ENCODE peak calls at places on chromosomes 1 and 21, in eight cellular contexts. One of them, this sample, is unnamed.

GRCh38 chr1:112058815-112059450 is 69.5 kb upstream of the KCND3 start:
- DNase-seq in SJSA1: no peak
- DNase-seq in activated effector memory CD4-positive, alpha-beta T cell treated with anti-CD3 and anti-CD28 coated beads, Interleukin-2, amount 50 U/mL, for 16 hours: no peak
- DNase-seq in activated CD4-positive, alpha-beta T cell treated with anti-CD3 and anti-CD28 coated beads, Interleukin-2, amount 50 U/mL, for 1 hour: no peak
- DNase-seq in NCI-H1694 treated with DMSO at 0.1 percent for 48 hours: no peak
- DNase-seq in T-helper 17 cell: no peak
- DNase-seq in activated CD4-positive, CD25-positive, alpha-beta regulatory T cell treated with anti-CD3 and anti-CD28 coated beads, Interleukin-2, amount 50 U/mL, for 72 hours: no peak
- DNase-seq in HFFc6: no peak
- DNase-seq in this sample: no peak

GRCh38 chr1:215830221-215830620 is 263.1 kb downstream of the KCTD3 start:
- DNase-seq in NCI-H1694 treated with DMSO at 0.1 percent for 48 hours: no peak
- DNase-seq in HFFc6: no peak
- DNase-seq in SJSA1: no peak
- DNase-seq in activated CD4-positive, alpha-beta T cell treated with anti-CD3 and anti-CD28 coated beads, Interleukin-2, amount 50 U/mL, for 1 hour: no peak
- DNase-seq in T-helper 17 cell: no peak
- DNase-seq in activated effector memory CD4-positive, alpha-beta T cell treated with anti-CD3 and anti-CD28 coated beads, Interleukin-2, amount 50 U/mL, for 16 hours: no peak
- DNase-seq in activated CD4-positive, CD25-positive, alpha-beta regulatory T cell treated with anti-CD3 and anti-CD28 coated beads, Interleukin-2, amount 50 U/mL, for 72 hours: no peak
- DNase-seq in this sample: no peak

GRCh38 chr1:208437416-208437815 is 193.2 kb upstream of the PLXNA2 start:
- DNase-seq in activated CD4-positive, CD25-positive, alpha-beta regulatory T cell treated with anti-CD3 and anti-CD28 coated beads, Interleukin-2, amount 50 U/mL, for 72 hours: no peak
- DNase-seq in activated effector memory CD4-positive, alpha-beta T cell treated with anti-CD3 and anti-CD28 coated beads, Interleukin-2, amount 50 U/mL, for 16 hours: no peak
- DNase-seq in NCI-H1694 treated with DMSO at 0.1 percent for 48 hours: no peak
- DNase-seq in HFFc6: peak
- DNase-seq in T-helper 17 cell: no peak
- DNase-seq in activated CD4-positive, alpha-beta T cell treated with anti-CD3 and anti-CD28 coated beads, Interleukin-2, amount 50 U/mL, for 1 hour: no peak
- DNase-seq in SJSA1: peak
- DNase-seq in this sample: no peak

GRCh38 chr21:44579056-44579832 is 1.2 kb downstream of the KRTAP10-5 start:
- DNase-seq in activated CD4-positive, CD25-positive, alpha-beta regulatory T cell treated with anti-CD3 and anti-CD28 coated beads, Interleukin-2, amount 50 U/mL, for 72 hours: no peak
- DNase-seq in NCI-H1694 treated with DMSO at 0.1 percent for 48 hours: no peak
- DNase-seq in T-helper 17 cell: no peak
- DNase-seq in SJSA1: no peak
- DNase-seq in activated effector memory CD4-positive, alpha-beta T cell treated with anti-CD3 and anti-CD28 coated beads, Interleukin-2, amount 50 U/mL, for 16 hours: no peak
- DNase-seq in activated CD4-positive, alpha-beta T cell treated with anti-CD3 and anti-CD28 coated beads, Interleukin-2, amount 50 U/mL, for 1 hour: no peak
- DNase-seq in HFFc6: no peak
- DNase-seq in this sample: no peak

GRCh38 chr1:33426906-33427305 is 4.0 kb downstream of the PHC2 start:
- DNase-seq in activated CD4-positive, CD25-positive, alpha-beta regulatory T cell treated with anti-CD3 and anti-CD28 coated beads, Interleukin-2, amount 50 U/mL, for 72 hours: no peak
- DNase-seq in HFFc6: no peak
- DNase-seq in activated effector memory CD4-positive, alpha-beta T cell treated with anti-CD3 and anti-CD28 coated beads, Interleukin-2, amount 50 U/mL, for 16 hours: no peak
- DNase-seq in activated CD4-positive, alpha-beta T cell treated with anti-CD3 and anti-CD28 coated beads, Interleukin-2, amount 50 U/mL, for 1 hour: no peak
- DNase-seq in T-helper 17 cell: no peak
- DNase-seq in NCI-H1694 treated with DMSO at 0.1 percent for 48 hours: no peak
- DNase-seq in SJSA1: no peak
- DNase-seq in this sample: no peak

GRCh38 chr1:109089242-109090015 is 1.1 kb upstream of the TMEM167B start:
- DNase-seq in activated CD4-positive, alpha-beta T cell treated with anti-CD3 and anti-CD28 coated beads, Interleukin-2, amount 50 U/mL, for 1 hour: peak
- DNase-seq in T-helper 17 cell: no peak
- DNase-seq in activated effector memory CD4-positive, alpha-beta T cell treated with anti-CD3 and anti-CD28 coated beads, Interleukin-2, amount 50 U/mL, for 16 hours: peak
- DNase-seq in SJSA1: peak
- DNase-seq in NCI-H1694 treated with DMSO at 0.1 percent for 48 hours: peak
- DNase-seq in activated CD4-positive, CD25-positive, alpha-beta regulatory T cell treated with anti-CD3 and anti-CD28 coated beads, Interleukin-2, amount 50 U/mL, for 72 hours: peak
- DNase-seq in HFFc6: peak
- DNase-seq in this sample: no peak

GRCh38 chr1:204782118-204782700 is 88.5 kb upstream of the NFASC start:
- DNase-seq in activated CD4-positive, CD25-positive, alpha-beta regulatory T cell treated with anti-CD3 and anti-CD28 coated beads, Interleukin-2, amount 50 U/mL, for 72 hours: no peak
- DNase-seq in activated effector memory CD4-positive, alpha-beta T cell treated with anti-CD3 and anti-CD28 coated beads, Interleukin-2, amount 50 U/mL, for 16 hours: no peak
- DNase-seq in T-helper 17 cell: no peak
- DNase-seq in HFFc6: peak
- DNase-seq in NCI-H1694 treated with DMSO at 0.1 percent for 48 hours: no peak
- DNase-seq in activated CD4-positive, alpha-beta T cell treated with anti-CD3 and anti-CD28 coated beads, Interleukin-2, amount 50 U/mL, for 1 hour: no peak
- DNase-seq in SJSA1: no peak
- DNase-seq in this sample: no peak

GRCh38 chr1:209435654-209436566 is 147.6 kb upstream of the CAMK1G start:
- DNase-seq in T-helper 17 cell: no peak
- DNase-seq in SJSA1: peak
- DNase-seq in activated CD4-positive, CD25-positive, alpha-beta regulatory T cell treated with anti-CD3 and anti-CD28 coated beads, Interleukin-2, amount 50 U/mL, for 72 hours: peak
- DNase-seq in HFFc6: peak
- DNase-seq in activated CD4-positive, alpha-beta T cell treated with anti-CD3 and anti-CD28 coated beads, Interleukin-2, amount 50 U/mL, for 1 hour: peak
- DNase-seq in activated effector memory CD4-positive, alpha-beta T cell treated with anti-CD3 and anti-CD28 coated beads, Interleukin-2, amount 50 U/mL, for 16 hours: peak
- DNase-seq in NCI-H1694 treated with DMSO at 0.1 percent for 48 hours: peak
- DNase-seq in this sample: no peak

GRCh38 chr1:22517936-22518335 is 45.4 kb upstream of the EPHA8 start:
- DNase-seq in activated effector memory CD4-positive, alpha-beta T cell treated with anti-CD3 and anti-CD28 coated beads, Interleukin-2, amount 50 U/mL, for 16 hours: no peak
- DNase-seq in HFFc6: no peak
- DNase-seq in SJSA1: no peak
- DNase-seq in T-helper 17 cell: no peak
- DNase-seq in activated CD4-positive, CD25-positive, alpha-beta regulatory T cell treated with anti-CD3 and anti-CD28 coated beads, Interleukin-2, amount 50 U/mL, for 72 hours: no peak
- DNase-seq in NCI-H1694 treated with DMSO at 0.1 percent for 48 hours: no peak
- DNase-seq in activated CD4-positive, alpha-beta T cell treated with anti-CD3 and anti-CD28 coated beads, Interleukin-2, amount 50 U/mL, for 1 hour: no peak
- DNase-seq in this sample: no peak

GRCh38 chr1:228445867-228446584 is 29.4 kb upstream of the TRIM17 start:
- DNase-seq in activated CD4-positive, CD25-positive, alpha-beta regulatory T cell treated with anti-CD3 and anti-CD28 coated beads, Interleukin-2, amount 50 U/mL, for 72 hours: no peak
- DNase-seq in T-helper 17 cell: no peak
- DNase-seq in NCI-H1694 treated with DMSO at 0.1 percent for 48 hours: no peak
- DNase-seq in activated CD4-positive, alpha-beta T cell treated with anti-CD3 and anti-CD28 coated beads, Interleukin-2, amount 50 U/mL, for 1 hour: peak
- DNase-seq in activated effector memory CD4-positive, alpha-beta T cell treated with anti-CD3 and anti-CD28 coated beads, Interleukin-2, amount 50 U/mL, for 16 hours: peak
- DNase-seq in HFFc6: peak
- DNase-seq in SJSA1: no peak
- DNase-seq in this sample: no peak

GRCh38 chr1:156860639-156861423 is at the start of gene NTRK1:
- DNase-seq in activated effector memory CD4-positive, alpha-beta T cell treated with anti-CD3 and anti-CD28 coated beads, Interleukin-2, amount 50 U/mL, for 16 hours: peak
- DNase-seq in HFFc6: no peak
- DNase-seq in NCI-H1694 treated with DMSO at 0.1 percent for 48 hours: peak
- DNase-seq in T-helper 17 cell: peak
- DNase-seq in activated CD4-positive, alpha-beta T cell treated with anti-CD3 and anti-CD28 coated beads, Interleukin-2, amount 50 U/mL, for 1 hour: peak
- DNase-seq in activated CD4-positive, CD25-positive, alpha-beta regulatory T cell treated with anti-CD3 and anti-CD28 coated beads, Interleukin-2, amount 50 U/mL, for 72 hours: peak
- DNase-seq in SJSA1: no peak
- DNase-seq in this sample: no peak

GRCh38 chr1:216670118-216670870 is 52.9 kb downstream of the ESRRG start:
- DNase-seq in activated effector memory CD4-positive, alpha-beta T cell treated with anti-CD3 and anti-CD28 coated beads, Interleukin-2, amount 50 U/mL, for 16 hours: no peak
- DNase-seq in T-helper 17 cell: no peak
- DNase-seq in NCI-H1694 treated with DMSO at 0.1 percent for 48 hours: no peak
- DNase-seq in activated CD4-positive, alpha-beta T cell treated with anti-CD3 and anti-CD28 coated beads, Interleukin-2, amount 50 U/mL, for 1 hour: no peak
- DNase-seq in activated CD4-positive, CD25-positive, alpha-beta regulatory T cell treated with anti-CD3 and anti-CD28 coated beads, Interleukin-2, amount 50 U/mL, for 72 hours: no peak
- DNase-seq in SJSA1: no peak
- DNase-seq in HFFc6: no peak
- DNase-seq in this sample: no peak

GRCh38 chr1:5408401-5408800 is 583.8 kb downstream of the NPHP4 start:
- DNase-seq in activated effector memory CD4-positive, alpha-beta T cell treated with anti-CD3 and anti-CD28 coated beads, Interleukin-2, amount 50 U/mL, for 16 hours: no peak
- DNase-seq in T-helper 17 cell: no peak
- DNase-seq in HFFc6: no peak
- DNase-seq in activated CD4-positive, alpha-beta T cell treated with anti-CD3 and anti-CD28 coated beads, Interleukin-2, amount 50 U/mL, for 1 hour: no peak
- DNase-seq in NCI-H1694 treated with DMSO at 0.1 percent for 48 hours: no peak
- DNase-seq in SJSA1: no peak
- DNase-seq in activated CD4-positive, CD25-positive, alpha-beta regulatory T cell treated with anti-CD3 and anti-CD28 coated beads, Interleukin-2, amount 50 U/mL, for 72 hours: no peak
- DNase-seq in this sample: no peak

GRCh38 chr1:56375184-56375837 is 204.1 kb downstream of the PLPP3 start:
- DNase-seq in T-helper 17 cell: no peak
- DNase-seq in activated CD4-positive, alpha-beta T cell treated with anti-CD3 and anti-CD28 coated beads, Interleukin-2, amount 50 U/mL, for 1 hour: no peak
- DNase-seq in SJSA1: peak
- DNase-seq in HFFc6: no peak
- DNase-seq in activated effector memory CD4-positive, alpha-beta T cell treated with anti-CD3 and anti-CD28 coated beads, Interleukin-2, amount 50 U/mL, for 16 hours: no peak
- DNase-seq in NCI-H1694 treated with DMSO at 0.1 percent for 48 hours: peak
- DNase-seq in activated CD4-positive, CD25-positive, alpha-beta regulatory T cell treated with anti-CD3 and anti-CD28 coated beads, Interleukin-2, amount 50 U/mL, for 72 hours: no peak
- DNase-seq in this sample: no peak

GRCh38 chr1:37035828-37036666 is 1.7 kb upstream of the GRIK3 start:
- DNase-seq in activated CD4-positive, alpha-beta T cell treated with anti-CD3 and anti-CD28 coated beads, Interleukin-2, amount 50 U/mL, for 1 hour: no peak
- DNase-seq in HFFc6: no peak
- DNase-seq in activated effector memory CD4-positive, alpha-beta T cell treated with anti-CD3 and anti-CD28 coated beads, Interleukin-2, amount 50 U/mL, for 16 hours: no peak
- DNase-seq in NCI-H1694 treated with DMSO at 0.1 percent for 48 hours: no peak
- DNase-seq in SJSA1: no peak
- DNase-seq in T-helper 17 cell: no peak
- DNase-seq in activated CD4-positive, CD25-positive, alpha-beta regulatory T cell treated with anti-CD3 and anti-CD28 coated beads, Interleukin-2, amount 50 U/mL, for 72 hours: no peak
- DNase-seq in this sample: no peak

GRCh38 chr1:155304558-155305063 is 3.4 kb upstream of the PKLR start:
- DNase-seq in activated effector memory CD4-positive, alpha-beta T cell treated with anti-CD3 and anti-CD28 coated beads, Interleukin-2, amount 50 U/mL, for 16 hours: no peak
- DNase-seq in HFFc6: no peak
- DNase-seq in activated CD4-positive, alpha-beta T cell treated with anti-CD3 and anti-CD28 coated beads, Interleukin-2, amount 50 U/mL, for 1 hour: no peak
- DNase-seq in activated CD4-positive, CD25-positive, alpha-beta regulatory T cell treated with anti-CD3 and anti-CD28 coated beads, Interleukin-2, amount 50 U/mL, for 72 hours: no peak
- DNase-seq in T-helper 17 cell: no peak
- DNase-seq in SJSA1: no peak
- DNase-seq in NCI-H1694 treated with DMSO at 0.1 percent for 48 hours: no peak
- DNase-seq in this sample: no peak